ENCODE peak calls at places on chromosomes 6 and 20, in eight cellular contexts. P, S, F, X, W, I, J and D are unnamed samples.
A peak's percentile ranks its signal among the peaks of the same experiment; 100 is the strongest.

GRCh38 chr6:142624978-142625715 is 319.8 kb downstream of the HIVEP2 start:
- DNase-seq in I (no peak), F (no peak), W (no peak), P (no peak), X (no peak), S (no peak), J (no peak), D (no peak)

GRCh38 chr20:48791666-48792071 is 36.1 kb downstream of the PREX1 start:
- DNase-seq in J (no peak), W (peak; percentile 32), P (no peak), F (peak; percentile 76), S (peak; percentile 83), I (no peak), X (no peak), D (no peak)

GRCh38 chr6:41451039-41451438 is 95.1 kb upstream of the FOXP4 start:
- DNase-seq in P (peak; percentile 34), J (peak; percentile 54), S (no peak), I (peak; percentile 54), X (peak; percentile 54), F (no peak), W (no peak), D (no peak)

GRCh38 chr6:723540-723939 is 30.6 kb upstream of the EXOC2 start:
- DNase-seq in S (no peak), F (no peak), W (no peak), X (no peak), I (no peak), P (no peak), J (no peak), D (no peak)

GRCh38 chr6:130760006-130760405 is 67.2 kb upstream of the SMLR1 start:
- DNase-seq in X (peak; percentile 4), W (peak; percentile 61), S (peak; percentile 54), P (no peak), J (peak; percentile 33), F (no peak), I (no peak), D (no peak)

GRCh38 chr6:43391448-43392031 is 22.1 kb upstream of the ZNF318 start:
- DNase-seq in W (no peak), X (peak; percentile 25), P (no peak), F (no peak), I (no peak), S (no peak), J (peak; percentile 15), D (no peak)

GRCh38 chr6:126959765-126960164 is 158.7 kb upstream of the RSPO3 start:
- DNase-seq in X (no peak), I (no peak), F (no peak), J (no peak), S (no peak), P (no peak), W (no peak), D (no peak)

GRCh38 chr20:51930775-51931174 is 128.5 kb upstream of the SALL4 start:
- DNase-seq in S (peak; percentile 90), F (no peak), I (no peak), X (no peak), J (peak; percentile 68), P (no peak), W (peak; percentile 68), D (no peak)

GRCh38 chr6:95786802-95787201 is 209.5 kb downstream of the MANEA start:
- DNase-seq in S (no peak), W (no peak), P (no peak), X (no peak), F (no peak), J (no peak), I (no peak), D (no peak)

GRCh38 chr6:26260110-26260637 is 104.8 kb upstream of the BTN3A2 start:
- DNase-seq in F (no peak), S (no peak), I (no peak), P (no peak), X (no peak), J (peak; percentile 48), W (no peak), D (no peak)

GRCh38 chr6:26260791-26261484 is 104.1 kb upstream of the BTN3A2 start:
- DNase-seq in I (no peak), X (no peak), W (no peak), J (no peak), F (no peak), S (no peak), P (no peak), D (no peak)

GRCh38 chr6:26254666-26255176 is 110.3 kb upstream of the BTN3A2 start:
- DNase-seq in P (no peak), S (no peak), X (no peak), J (no peak), F (no peak), W (no peak), I (no peak), D (no peak)

GRCh38 chr6:26257272-26257671 is 107.7 kb upstream of the BTN3A2 start:
- DNase-seq in F (no peak), S (no peak), W (no peak), P (no peak), I (no peak), J (peak; percentile 75), X (no peak), D (no peak)

DNA sequence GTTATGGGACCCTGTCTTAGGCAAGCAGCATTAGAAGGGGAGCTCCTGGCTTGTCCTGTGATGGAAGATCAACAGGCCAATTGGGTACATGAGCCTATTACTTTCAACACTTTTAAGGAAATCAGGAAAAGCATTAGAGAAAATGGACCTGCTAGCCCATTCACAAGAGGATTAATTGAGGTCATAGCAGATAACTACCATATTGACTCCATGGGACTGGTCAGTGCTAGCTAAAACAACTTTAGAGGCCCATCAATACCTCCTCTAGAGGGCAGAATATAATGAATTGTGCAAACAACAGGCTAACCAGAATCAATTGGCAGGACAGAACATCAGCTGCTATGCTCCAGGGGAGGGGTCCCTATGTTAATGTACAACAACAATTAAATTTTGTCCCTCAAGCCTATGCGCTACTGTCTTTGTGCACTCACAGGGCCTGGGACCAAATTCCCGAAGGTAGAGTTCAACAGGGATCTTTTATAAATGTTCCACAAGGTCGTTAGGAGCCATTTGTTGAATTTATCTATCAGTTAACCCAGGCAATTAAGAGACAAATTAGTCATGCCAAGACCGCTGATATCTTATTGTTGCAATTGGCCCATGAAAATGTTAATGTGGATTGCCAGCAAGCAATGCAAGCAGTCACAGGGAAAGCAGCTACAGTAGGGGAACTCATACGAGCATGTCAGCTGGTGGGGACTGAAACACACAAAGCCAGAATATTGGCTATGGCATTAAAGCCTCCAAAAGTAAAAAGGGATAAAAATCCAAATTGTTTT is 106.6 kb upstream of the BTN3A2 start:
- DNase-seq in F (no peak), J (no peak), X (no peak), P (no peak), S (peak; percentile 8), W (no peak), I (no peak), D (no peak)
- TF ChIP-seq CTCF in F (no peak), J (peak; percentile 19), X (peak; percentile 44), P (no peak), S (no peak), W (peak; percentile 12), I (no peak), D (no peak)

DNA sequence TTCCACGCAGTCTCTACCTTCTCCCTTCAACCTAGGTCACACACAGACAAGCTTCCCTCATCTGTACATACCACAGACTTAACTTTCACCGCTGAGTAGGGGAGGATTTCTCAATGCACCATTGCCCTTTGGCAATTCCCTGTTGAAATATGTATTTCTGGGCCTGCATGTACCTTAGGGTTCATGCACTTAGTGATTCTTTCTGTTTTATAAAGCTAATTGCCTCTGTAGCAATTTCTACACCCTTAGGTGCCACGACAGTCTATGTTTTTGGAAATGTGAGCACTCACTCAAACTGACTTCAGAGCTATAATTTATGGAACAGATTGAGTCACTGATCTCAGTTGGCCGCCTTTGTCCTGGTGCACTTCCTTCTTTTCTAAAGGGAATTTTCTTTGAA is 253.8 kb upstream of the PRDM1 start:
- DNase-seq in F (no peak), I (no peak), S (no peak), W (no peak), P (no peak), J (no peak), X (no peak), D (no peak)
- H3K27ac ChIP-seq in F (no peak overlapping the region), I (no peak overlapping the region), S (no peak overlapping the region), W (no peak overlapping the region), P (no peak overlapping the region), J (no peak overlapping the region), X (no peak overlapping the region), D (no peak overlapping the region)

DNA sequence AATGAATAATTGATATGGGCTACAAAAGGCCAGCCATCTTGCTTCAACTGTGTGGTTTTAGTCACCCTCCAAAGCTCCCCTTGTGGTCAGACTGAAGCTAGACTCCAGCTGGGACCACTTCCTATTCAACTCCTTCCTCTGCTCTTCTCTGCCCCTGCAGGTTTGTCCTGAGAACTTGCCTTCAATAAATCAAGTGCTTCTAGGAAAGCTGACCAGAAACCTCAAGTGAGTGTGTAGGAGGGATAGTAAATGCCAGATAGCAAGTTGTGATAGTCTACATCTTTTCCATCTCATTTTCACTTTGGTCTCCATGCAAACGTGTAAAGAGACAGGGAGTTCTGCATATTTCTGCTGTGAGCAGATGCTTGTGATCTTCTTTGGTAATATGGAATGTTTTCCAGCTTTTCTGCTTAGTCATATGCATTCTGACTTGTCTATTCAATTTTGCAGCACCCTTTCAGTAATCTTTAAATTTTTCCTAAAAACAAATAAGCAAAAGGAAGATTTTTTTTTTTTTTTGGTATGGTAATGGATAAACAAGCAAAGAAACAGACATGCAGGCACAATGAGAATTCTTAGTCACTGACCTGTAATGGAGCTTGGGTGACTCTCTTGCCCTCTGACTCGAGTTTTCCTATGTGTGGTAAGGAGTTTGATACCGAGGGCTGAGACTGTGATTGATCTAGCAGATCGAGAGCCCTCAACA is 201.3 kb upstream of the BTBD3 start:
- DNase-seq in P (no peak), W (peak; percentile 90), S (peak; percentile 57), F (no peak), X (peak; percentile 22), I (no peak), J (peak; percentile 66), D (no peak)
- TF ChIP-seq CTCF in P (no peak), W (peak; percentile 68), S (peak; percentile 43), F (no peak), X (peak; percentile 52), I (no peak), J (peak; percentile 45), D (no peak)

GRCh38 chr6:158500016-158500735 is 59.7 kb upstream of the TMEM181 start:
- DNase-seq in W (peak; percentile 59), F (no peak), P (no peak), S (no peak), I (no peak), X (no peak), J (no peak), D (no peak)

GRCh38 chr6:158503222-158503621 is 56.7 kb upstream of the TMEM181 start:
- DNase-seq in I (no peak), S (no peak), X (no peak), F (no peak), J (no peak), W (no peak), P (no peak), D (no peak)

GRCh38 chr6:158501638-158502592 is 58.0 kb upstream of the TMEM181 start:
- DNase-seq in J (no peak), S (no peak), W (no peak), P (no peak), X (no peak), F (no peak), I (no peak), D (no peak)

GRCh38 chr6:158503846-158504245 is 56.0 kb upstream of the TMEM181 start:
- DNase-seq in J (no peak), W (no peak), S (no peak), I (no peak), F (no peak), P (no peak), X (no peak), D (no peak)

DNA sequence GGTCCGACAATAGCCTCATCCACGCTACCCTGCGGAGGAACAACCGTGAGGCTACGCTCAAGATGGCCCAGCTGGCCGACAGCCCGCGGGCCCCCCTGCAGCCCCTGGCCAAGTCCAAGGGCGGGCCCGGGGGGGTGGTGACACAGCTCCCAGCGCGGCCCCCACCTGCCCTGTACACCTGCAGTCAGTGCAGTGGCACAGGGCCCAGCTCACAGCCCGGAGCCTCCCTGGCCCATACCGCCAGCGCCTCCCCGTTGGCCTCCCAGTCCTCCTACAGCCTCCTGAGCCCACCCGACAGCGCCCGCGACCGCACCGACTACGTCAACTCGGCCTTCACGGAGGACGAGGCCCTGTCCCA is 57.3 kb upstream of the TMEM181 start:
- DNase-seq in W (no peak), F (no peak), J (no peak), I (no peak), P (no peak), X (no peak), S (no peak), D (no peak)
- H3K27ac ChIP-seq in W (no peak overlapping the region), F (no peak overlapping the region), J (no peak overlapping the region), I (no peak overlapping the region), P (no peak overlapping the region), X (no peak overlapping the region), S (no peak overlapping the region), D (no peak overlapping the region)